ENCODE peak calls at places on chromosomes 4 and X, in six cellular contexts. B, E, Z, F, L and R are unnamed samples.

GRCh38 chrX:13123857-13124345 is 79.5 kb upstream of the FAM9C start:
- DNase-seq in B (no peak), E (no peak), Z (no peak), F (no peak), L (no peak), R (no peak)

GRCh38 chrX:9899640-9900075 is 67.5 kb upstream of the CLDN34 start:
- DNase-seq in B (no peak), E (no peak), Z (peak), F (no peak), L (no peak), R (peak)

GRCh38 chrX:153829799-153830631 is at the start of gene PDZD4:
- DNase-seq in B (no peak), E (peak), Z (no peak), F (no peak), L (no peak), R (no peak)

GRCh38 chr4:140141196-140141845 is 12.7 kb downstream of the MAML3 start:
- DNase-seq in B (no peak), E (no peak), Z (no peak), F (no peak), L (no peak), R (no peak)

GRCh38 chr4:109548655-109549054 is 11.4 kb upstream of the MCUB start:
- DNase-seq in B (no peak), E (no peak), Z (no peak), F (no peak), L (no peak), R (peak)

GRCh38 chr4:77372375-77372774 is 215.4 kb downstream of the CCNG2 start:
- DNase-seq in B (no peak), E (no peak), Z (no peak), F (no peak), L (no peak), R (no peak)

GRCh38 chr4:38123555-38123954 is 163.4 kb downstream of the PTTG2 start:
- DNase-seq in B (no peak), E (no peak), Z (no peak), F (no peak), L (no peak), R (no peak)

GRCh38 chr4:66911898-66912297 is 633.4 kb downstream of the CENPC start:
- DNase-seq in B (no peak), E (no peak), Z (no peak), F (no peak), L (no peak), R (peak)

GRCh38 chr4:42708625-42709024 is 51.7 kb upstream of the ATP8A1 start:
- DNase-seq in B (no peak), E (no peak), Z (no peak), F (no peak), L (no peak), R (no peak)

GRCh38 chrX:40996886-40997530 is 88.2 kb upstream of the USP9X start:
- DNase-seq in B (no peak), E (no peak), Z (peak), F (no peak), L (no peak), R (peak)

GRCh38 chr4:12987284-12987683 is 496.9 kb downstream of the RAB28 start:
- DNase-seq in B (no peak), E (no peak), Z (no peak), F (no peak), L (no peak), R (no peak)

GRCh38 chr4:95835672-95836071 is 4.2 kb upstream of the PDHA2 start:
- DNase-seq in B (no peak), E (no peak), Z (no peak), F (no peak), L (no peak), R (no peak)

GRCh38 chrX:74015379-74016019 is 288.5 kb upstream of the ZCCHC13 start:
- DNase-seq in B (peak), E (no peak), Z (peak), F (peak), L (peak), R (peak)

GRCh38 chr4:144754562-144755410 is 108.8 kb downstream of the HHIP start:
- DNase-seq in B (no peak), E (no peak), Z (peak), F (no peak), L (no peak), R (peak)

GRCh38 chr4:153156263-153156662 is 48.0 kb upstream of the TRIM2 start:
- DNase-seq in B (no peak), E (no peak), Z (no peak), F (no peak), L (no peak), R (peak)

GRCh38 chr4:91325495-91325894 is 978.3 kb upstream of the GRID2 start:
- DNase-seq in B (peak), E (no peak), Z (no peak), F (no peak), L (no peak), R (peak)

GRCh38 chrX:119692241-119693031 is 532 bp downstream of the SEPTIN6 start:
- DNase-seq in B (no peak), E (peak), Z (peak), F (peak), L (peak), R (no peak)

GRCh38 chr4:173288296-173288695 is 45.9 kb downstream of the HMGB2 start:
- DNase-seq in B (peak), E (no peak), Z (peak), F (peak), L (peak), R (peak)

GRCh38 chrX:31658360-31658759 is 586.5 kb upstream of the FTHL17 start:
- DNase-seq in B (no peak), E (no peak), Z (peak), F (no peak), L (no peak), R (peak)